ENCODE peak calls at places on chromosomes 6 and 20, in five cellular contexts. S, Z, C, P and F are unnamed samples.

GRCh38 chr6:30612213-30612612 is 4.8 kb downstream of the PPP1R10 start:
- DNase-seq in S (no peak), Z (peak; percentile 48), C (no peak), P (peak; percentile 68), F (no peak)

GRCh38 chr6:170082067-170082466 is 208.8 kb downstream of the DLL1 start:
- DNase-seq in S (peak; percentile 10), Z (no peak), C (peak; percentile 27), P (no peak), F (peak; percentile 31)

GRCh38 chr20:54004397-54004940 is 65.9 kb downstream of the BCAS1 start:
- DNase-seq in S (no peak), Z (no peak), C (no peak), P (no peak), F (no peak)

GRCh38 chr6:93799226-93799625 is 379.9 kb upstream of the EPHA7 start:
- DNase-seq in S (no peak), Z (peak; percentile 14), C (no peak), P (no peak), F (no peak)

GRCh38 chr20:52103469-52103910 is 88.1 kb downstream of the ZFP64 start:
- DNase-seq in S (no peak), Z (peak; percentile 26), C (no peak), P (peak; percentile 26), F (no peak)

GRCh38 chr20:48350291-48350988 is 477.4 kb downstream of the PREX1 start:
- DNase-seq in S (no peak), Z (peak; percentile 22), C (no peak), P (no peak), F (no peak)

GRCh38 chr20:47205577-47206123 is 150.8 kb downstream of the ZMYND8 start:
- DNase-seq in S (no peak), Z (peak; percentile 87), C (peak; percentile 87), P (peak; percentile 83), F (peak; percentile 77)

GRCh38 chr20:32019156-32019510 is 8.9 kb downstream of the CCM2L start:
- DNase-seq in S (no peak), Z (no peak), C (no peak), P (no peak), F (peak; percentile 43)

GRCh38 chr6:4883298-4883697 is 107.1 kb downstream of the CDYL start:
- DNase-seq in S (no peak), Z (no peak), C (peak; percentile 68), P (no peak), F (no peak)

GRCh38 chr6:111555041-111555440 is 50.6 kb downstream of the TRAF3IP2 start:
- DNase-seq in S (no peak), Z (peak; percentile 32), C (no peak), P (peak; percentile 70), F (no peak)

GRCh38 chr6:165890404-165890735 is 227.3 kb upstream of the PDE10A start:
- DNase-seq in S (no peak), Z (no peak), C (no peak), P (no peak), F (no peak)

GRCh38 chr6:12403201-12403826 is 113.2 kb downstream of the EDN1 start:
- DNase-seq in S (no peak), Z (peak; percentile 54), C (no peak), P (peak; percentile 53), F (no peak)

GRCh38 chr6:1593286-1593957 is 16.3 kb upstream of the FOXC1 start:
- DNase-seq in S (no peak), Z (no peak), C (no peak), P (no peak), F (no peak)
- H3K4me3 ChIP-seq in S (no peak overlapping the region), Z (no peak overlapping the region), C (no peak overlapping the region), P (no peak overlapping the region), F (no peak overlapping the region)

DNA sequence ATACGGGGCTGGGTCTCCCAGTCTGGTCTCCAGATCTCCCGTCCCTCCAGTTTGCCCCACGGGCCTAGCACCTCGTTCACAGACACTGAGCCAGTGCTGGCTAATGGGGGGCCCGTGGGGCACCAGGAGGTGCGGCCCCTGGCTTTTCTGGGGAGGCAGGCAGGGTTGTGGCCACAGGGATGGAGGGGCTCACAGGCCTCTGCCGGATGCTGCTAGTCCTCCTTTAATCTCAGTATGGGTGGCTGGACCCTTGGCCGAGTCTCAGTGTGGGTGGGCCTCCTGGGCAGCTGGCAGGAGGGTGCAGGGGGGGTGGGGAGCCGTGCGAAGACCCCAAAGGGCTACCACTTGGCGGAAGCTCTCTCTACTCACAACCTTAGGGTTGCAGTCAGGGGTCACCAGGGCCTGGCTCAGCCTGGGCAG is 1.6 kb upstream of the SOX18 start:
- DNase-seq in S (no peak), Z (no peak), C (no peak), P (no peak), F (no peak)
- H3K4me3 ChIP-seq in S (no peak overlapping the region), Z (no peak overlapping the region), C (no peak overlapping the region), P (no peak overlapping the region), F (peak overlapping the region; percentile 48)

GRCh38 chr6:106639812-106640211 is 10.4 kb downstream of the QRSL1 start:
- DNase-seq in S (no peak), Z (no peak), C (no peak), P (no peak), F (no peak)
- H3K4me3 ChIP-seq in S (no peak overlapping the region), Z (no peak overlapping the region), C (no peak overlapping the region), P (no peak overlapping the region), F (no peak overlapping the region)

GRCh38 chr20:36565520-36565919 is 7.9 kb upstream of the TGIF2 start:
- DNase-seq in S (no peak), Z (no peak), C (no peak), P (no peak), F (no peak)

GRCh38 chr20:36563415-36563814 is 10.0 kb upstream of the TGIF2 start:
- DNase-seq in S (no peak), Z (no peak), C (no peak), P (no peak), F (no peak)

DNA sequence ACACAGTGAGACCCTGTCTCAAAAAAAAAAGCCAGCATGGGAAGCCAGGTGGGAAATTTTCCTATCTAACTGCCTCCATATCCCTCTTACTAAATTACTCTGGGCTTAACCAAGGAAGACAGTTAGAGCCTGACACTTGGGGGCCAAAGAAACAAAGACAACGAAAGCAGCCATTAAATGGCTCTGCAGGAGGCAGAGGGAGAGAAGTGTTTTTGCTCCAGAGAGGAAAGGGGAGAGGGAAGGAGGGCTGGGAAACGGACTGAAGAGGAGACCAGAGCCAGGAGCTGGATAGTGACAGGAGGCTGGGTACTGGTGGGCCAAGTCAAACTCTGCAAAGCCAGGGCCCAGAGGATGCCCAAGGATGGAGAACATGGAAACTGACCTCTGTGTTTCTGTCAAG is 10.7 kb upstream of the TGIF2 start:
- DNase-seq in S (no peak), Z (no peak), C (no peak), P (no peak), F (no peak)
- H3K4me3 ChIP-seq in S (no peak overlapping the region), Z (no peak overlapping the region), C (no peak overlapping the region), P (no peak overlapping the region), F (no peak overlapping the region)

GRCh38 chr6:35441205-35441604 is 10.9 kb upstream of the FANCE start:
- DNase-seq in S (no peak), Z (no peak), C (no peak), P (no peak), F (no peak)

GRCh38 chr6:35441642-35442041 is 10.5 kb upstream of the FANCE start:
- DNase-seq in S (no peak), Z (no peak), C (no peak), P (no peak), F (no peak)

GRCh38 chr6:35436071-35436865 is 15.9 kb upstream of the FANCE start:
- DNase-seq in S (no peak), Z (no peak), C (no peak), P (no peak), F (no peak)

GRCh38 chr6:35438378-35438777 is 13.8 kb upstream of the FANCE start:
- DNase-seq in S (no peak), Z (no peak), C (no peak), P (no peak), F (no peak)

GRCh38 chr6:35439308-35439707 is 12.8 kb upstream of the FANCE start:
- DNase-seq in S (no peak), Z (no peak), C (no peak), P (no peak), F (no peak)
- H3K4me3 ChIP-seq in S (no peak overlapping the region), Z (no peak overlapping the region), C (no peak overlapping the region), P (no peak overlapping the region), F (no peak overlapping the region)

GRCh38 chr6:159828074-159828473 is 28.0 kb downstream of the PNLDC1 start:
- DNase-seq in S (peak; percentile 41), Z (peak; percentile 25), C (no peak), P (no peak), F (peak; percentile 13)
- H3K4me3 ChIP-seq in S (no peak overlapping the region), Z (no peak overlapping the region), C (no peak overlapping the region), P (no peak overlapping the region), F (no peak overlapping the region)